ENCODE peak calls at places on chromosomes 11 and 22, in four cellular contexts. L is H1, H is suprapubic skin, B is HCT116. J is an unnamed sample.

GRCh38 chr11:109371444-109372176 is 50.4 kb upstream of the C11orf87 start:
- DNase-seq in L (no peak), B (no peak), H (no peak), J (no peak)

GRCh38 chr11:65920035-65920802 is 993 bp downstream of the DRAP1 start:
- DNase-seq in B (no peak), L (no peak), H (peak), J (no peak)

GRCh38 chr11:2798951-2799761 is 86.4 kb downstream of the CDKN1C start:
- DNase-seq in L (peak), H (peak), B (no peak), J (peak)

GRCh38 chr11:122116591-122116990 is 576 bp upstream of the BLID start:
- DNase-seq in H (no peak), B (no peak), L (no peak), J (no peak)

GRCh38 chr11:63427971-63428508 is 58.5 kb downstream of the SLC22A9 start:
- DNase-seq in H (no peak), B (no peak), L (no peak), J (no peak)

GRCh38 chr11:112025682-112026081 is 474 bp downstream of the DLAT start:
- DNase-seq in B (no peak), H (no peak), L (no peak), J (no peak)

GRCh38 chr11:48006301-48006992 is 26.1 kb downstream of the PTPRJ start:
- DNase-seq in L (no peak), H (no peak), B (no peak), J (no peak)

GRCh38 chr11:104694259-104695070 is 203.8 kb downstream of the CASP12 start:
- DNase-seq in H (no peak), B (no peak), L (no peak), J (no peak)

GRCh38 chr11:122661182-122661945 is 5.8 kb downstream of the UBASH3B start:
- DNase-seq in B (no peak), H (no peak), L (no peak), J (no peak)

GRCh38 chr11:99424313-99425084 is 403.8 kb downstream of the CNTN5 start:
- DNase-seq in H (no peak), L (no peak), B (no peak), J (no peak)

GRCh38 chr22:39401301-39401631 is 1.7 kb downstream of the TAB1 start:
- DNase-seq in B (no peak), H (no peak), L (no peak), J (no peak)

GRCh38 chr11:45457649-45458048 is 171.5 kb upstream of the SYT13 start:
- DNase-seq in H (no peak), L (no peak), B (no peak), J (no peak)

GRCh38 chr22:48927591-48927990 is 900.1 kb downstream of the BRD1 start:
- DNase-seq in L (peak), H (no peak), B (no peak), J (no peak)

GRCh38 chr11:95283653-95284052 is 52.7 kb upstream of the SESN3 start:
- DNase-seq in H (no peak), L (no peak), B (no peak), J (no peak)

GRCh38 chr11:104609297-104609696 is 289.0 kb downstream of the CASP12 start:
- DNase-seq in L (no peak), B (peak), H (no peak), J (no peak)

GRCh38 chr11:123409456-123409801 is 20.6 kb upstream of the GRAMD1B start:
- DNase-seq in L (no peak), B (no peak), H (no peak), J (no peak)

GRCh38 chr11:47185305-47186075 is 744 bp downstream of the PACSIN3 start:
- DNase-seq in H (no peak), L (peak), B (no peak), J (peak)

GRCh38 chr11:128876133-128876650 is 9.1 kb upstream of the KCNJ1 start:
- DNase-seq in L (no peak), H (peak), B (no peak), J (no peak)

GRCh38 chr22:28245579-28246224 is 326.6 kb upstream of the PITPNB start:
- DNase-seq in B (no peak), H (no peak), L (no peak), J (no peak)

GRCh38 chr11:72411623-72412532 is 22.5 kb downstream of the CLPB start:
- DNase-seq in L (no peak), H (no peak), B (no peak), J (no peak)

GRCh38 chr11:48111941-48112340 is 104.7 kb upstream of the OR4B1 start:
- DNase-seq in H (no peak), L (peak), B (no peak), J (no peak)

GRCh38 chr22:23697031-23697970 is 6.5 kb downstream of the RGL4 start:
- DNase-seq in B (no peak), L (no peak), H (no peak), J (no peak)

GRCh38 chr22:30947163-30947820 is 21.3 kb downstream of the MORC2 start:
- DNase-seq in B (no peak), H (no peak), L (no peak), J (no peak)

GRCh38 chr11:86800076-86800955 is at the start of gene PRSS23:
- DNase-seq in B (no peak), L (peak), H (no peak), J (peak)

GRCh38 chr11:80593981-80594380 is 1153.2 kb upstream of the TENM4 start:
- DNase-seq in B (no peak), H (no peak), L (no peak), J (no peak)

GRCh38 chr11:96869207-96869606 is 479.4 kb downstream of the JRKL start:
- DNase-seq in B (no peak), H (no peak), L (no peak), J (no peak)

GRCh38 chr22:21568207-21569075 is 927 bp downstream of the UBE2L3 start:
- DNase-seq in B (no peak), L (no peak), H (no peak), J (no peak)

GRCh38 chr22:49470741-49471134 is 356.9 kb downstream of the BRD1 start:
- DNase-seq in L (no peak), H (no peak), B (no peak), J (no peak)

GRCh38 chr11:96198466-96198808 is 144.6 kb downstream of the MAML2 start:
- DNase-seq in L (no peak), H (no peak), B (no peak), J (no peak)

GRCh38 chr22:48849513-48849912 is 978.2 kb downstream of the BRD1 start:
- DNase-seq in B (no peak), H (no peak), L (no peak), J (no peak)

GRCh38 chr22:47199261-47199948 is 437.0 kb downstream of the TBC1D22A start:
- DNase-seq in B (no peak), H (peak), L (peak), J (peak)

GRCh38 chr22:44455151-44455962 is 42.7 kb downstream of the RTL6 start:
- DNase-seq in H (peak), L (no peak), B (no peak), J (peak)

GRCh38 chr11:11505701-11506100 is 116.1 kb downstream of the GALNT18 start:
- DNase-seq in L (no peak), H (no peak), B (no peak), J (no peak)

GRCh38 chr11:11502303-11502828 is 119.4 kb downstream of the GALNT18 start:
- DNase-seq in H (no peak), L (no peak), B (no peak), J (no peak)

GRCh38 chr11:11501546-11502274 is 120.1 kb downstream of the GALNT18 start:
- DNase-seq in L (no peak), B (no peak), H (no peak), J (no peak)

GRCh38 chr11:11504071-11504470 is 117.7 kb downstream of the GALNT18 start:
- DNase-seq in L (no peak), B (no peak), H (no peak), J (no peak)

GRCh38 chr11:11505190-11505589 is 116.6 kb downstream of the GALNT18 start:
- DNase-seq in H (no peak), L (no peak), B (no peak), J (no peak)
- H3K4me3 ChIP-seq in H (no peak), L (no peak), B (no peak), J (no peak)

GRCh38 chr11:73761403-73761945 is 600 bp upstream of the RAB6A start:
- DNase-seq in L (no peak), B (no peak), H (no peak), J (no peak)
- TF ChIP-seq POLR2AphosphoS5 in L (no peak), B (peak), H (no peak), J (peak)

GRCh38 chr22:41801147-41801819 is 804 bp downstream of the CCDC134 start:
- DNase-seq in L (no peak), B (no peak), H (no peak), J (no peak)

GRCh38 chr22:41808400-41808799 is 7.9 kb downstream of the CCDC134 start:
- DNase-seq in H (no peak), L (no peak), B (no peak), J (no peak)

GRCh38 chr22:41801886-41802285 is 1.4 kb downstream of the CCDC134 start:
- DNase-seq in L (no peak), H (no peak), B (no peak), J (no peak)

GRCh38 chr22:41810022-41810421 is 9.5 kb downstream of the CCDC134 start:
- DNase-seq in B (no peak), H (no peak), L (no peak), J (no peak)

GRCh38 chr22:41805639-41806038 is 5.2 kb downstream of the CCDC134 start:
- DNase-seq in B (no peak), H (no peak), L (no peak), J (no peak)
- H3K27ac ChIP-seq in B (no peak), H (no peak), L (no peak), J (no peak)

DNA sequence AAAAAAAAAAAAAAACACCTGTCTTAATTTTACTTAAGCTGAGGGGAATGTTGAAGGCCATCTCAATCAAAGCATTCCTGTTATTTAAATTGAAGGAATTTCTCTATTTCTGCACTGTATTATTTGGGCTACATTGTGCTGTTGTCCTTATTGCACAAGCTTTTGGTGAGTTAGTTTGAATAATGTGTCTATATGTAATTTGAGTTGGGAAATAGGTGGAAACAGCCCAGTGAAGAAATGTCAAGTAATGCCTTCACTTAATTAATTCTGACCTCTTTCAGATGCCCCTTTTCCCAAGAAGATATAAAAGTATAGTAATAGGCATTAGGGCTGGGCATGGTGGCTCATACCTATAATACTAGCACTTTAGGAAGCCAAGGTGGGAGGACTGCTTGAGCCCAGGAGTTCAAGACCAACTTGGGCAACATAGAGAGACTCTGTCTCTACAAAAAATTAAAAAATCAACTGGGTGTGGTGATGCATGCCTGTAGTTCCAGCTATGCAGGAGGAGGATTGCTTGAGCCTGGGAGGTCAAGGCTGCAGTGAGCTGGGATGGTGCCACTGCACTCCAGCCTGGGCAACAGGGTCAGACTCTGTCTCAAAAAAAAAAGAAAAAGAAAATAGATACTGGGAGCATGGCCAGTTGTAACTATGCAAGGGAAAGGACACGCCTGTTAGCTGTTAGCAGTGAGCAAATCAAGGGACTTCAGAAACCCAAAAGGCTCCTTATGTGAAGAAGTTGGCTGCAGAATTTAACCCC is 34.9 kb downstream of the OR10A6 start:
- DNase-seq in L (no peak), B (no peak), H (no peak), J (no peak)
- H3K4me3 ChIP-seq in L (no peak), B (no peak), H (no peak), J (no peak)

DNA sequence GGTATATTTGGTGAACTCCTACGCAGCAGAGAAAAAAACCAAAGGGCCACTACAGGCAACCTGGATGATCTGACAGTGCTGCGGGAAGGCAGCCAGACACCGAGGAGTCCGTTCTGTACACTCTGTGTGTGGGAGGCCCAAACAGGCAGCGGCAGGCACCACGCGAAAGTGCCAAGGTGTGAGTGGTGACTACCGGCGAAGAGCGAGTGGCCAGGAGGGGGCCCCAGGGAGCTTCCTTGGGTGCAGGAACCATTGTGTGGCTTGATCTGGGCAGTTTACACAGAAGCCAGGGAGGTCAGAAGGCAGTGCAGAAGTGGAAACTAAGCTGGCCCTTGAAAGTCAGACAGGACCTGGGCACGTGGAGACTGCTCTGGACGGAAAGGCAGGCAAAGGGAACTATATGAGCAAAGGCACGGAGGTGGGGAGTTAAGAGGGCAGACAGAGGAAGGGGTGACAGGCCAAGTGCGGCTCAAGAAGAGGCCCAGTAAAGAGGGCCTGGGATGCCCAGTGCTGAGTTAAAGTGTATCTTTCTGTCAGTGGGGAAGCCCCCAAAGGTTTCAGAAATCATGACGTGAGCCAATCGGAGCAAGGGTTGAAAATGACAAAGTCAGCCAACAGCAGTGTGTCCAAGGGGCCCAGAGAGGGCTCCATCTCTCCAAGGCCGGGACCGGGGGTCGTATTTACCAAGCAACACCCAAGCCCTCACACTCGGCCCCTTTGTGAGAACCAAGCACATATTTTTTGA is 10.6 kb downstream of the TMEM184B start:
- DNase-seq in B (no peak), H (no peak), L (peak), J (peak)
- TF ChIP-seq POLR2AphosphoS5 in B (no peak), H (no peak), L (no peak), J (no peak)

GRCh38 chr22:25134028-25134427 is 65.6 kb upstream of the CRYBB3 start:
- DNase-seq in L (no peak), B (no peak), H (no peak), J (peak)

GRCh38 chr22:25134451-25134850 is 65.2 kb upstream of the CRYBB3 start:
- DNase-seq in B (no peak), H (no peak), L (no peak), J (no peak)

GRCh38 chr22:25139062-25139461 is 60.6 kb upstream of the CRYBB3 start:
- DNase-seq in B (no peak), H (no peak), L (no peak), J (peak)

GRCh38 chr22:25137577-25138525 is 61.8 kb upstream of the CRYBB3 start:
- DNase-seq in B (peak), L (no peak), H (no peak), J (peak)

DNA sequence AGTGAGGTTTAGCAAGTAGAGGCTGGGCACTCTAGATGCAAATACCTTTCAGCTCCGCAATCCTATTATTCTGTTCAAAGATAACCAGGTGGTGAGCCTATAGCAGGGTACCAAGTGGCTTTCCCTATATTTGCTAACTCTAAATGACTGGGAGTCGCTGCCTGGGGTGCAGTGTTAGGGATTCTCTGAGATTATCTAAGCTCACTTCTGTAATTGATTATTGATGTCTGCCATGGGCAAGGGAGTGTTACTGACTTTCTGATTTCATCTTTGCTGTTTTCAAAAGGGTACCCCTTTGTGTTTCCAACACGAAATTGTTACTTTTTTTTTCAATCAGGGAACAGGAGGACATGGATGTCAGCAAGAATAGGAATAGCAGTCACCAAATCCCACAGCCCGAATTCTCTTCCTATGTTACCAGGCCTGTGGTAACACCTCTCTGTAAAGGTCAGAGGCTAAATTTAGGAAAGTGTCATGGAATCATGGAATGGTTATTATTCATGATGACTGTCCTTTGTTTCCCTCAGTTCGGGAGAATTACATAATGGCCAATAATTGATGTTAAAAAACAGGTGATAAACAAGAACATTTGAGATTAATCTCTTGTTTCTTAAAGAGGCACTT is 62.6 kb upstream of the CRYBB3 start:
- DNase-seq in B (no peak), L (no peak), H (no peak), J (no peak)
- H3K27ac ChIP-seq in B (no peak), L (no peak), H (peak), J (peak)

DNA sequence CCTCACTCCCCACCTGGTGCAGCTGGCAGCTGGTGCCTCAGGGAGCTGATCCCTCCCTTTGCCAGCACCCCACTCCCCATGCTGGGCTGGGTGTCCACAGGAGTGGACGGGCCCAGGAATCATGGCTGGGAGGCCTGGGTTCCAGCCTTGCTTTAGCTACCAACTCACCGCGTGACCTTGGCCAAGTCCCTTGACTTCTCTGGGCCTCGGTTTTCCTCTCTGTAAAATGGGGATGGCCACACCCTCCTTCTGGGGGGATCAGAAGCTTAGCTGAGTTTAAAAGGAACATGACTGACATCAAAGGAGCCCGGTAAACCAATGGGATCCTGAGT is 116.9 kb downstream of the KIAA1671 start:
- DNase-seq in H (no peak), B (no peak), L (no peak), J (no peak)
- H3K4me3 ChIP-seq in H (no peak), B (no peak), L (no peak), J (no peak)

GRCh38 chr11:911031-911889 is 650 bp upstream of the CHID1 start:
- DNase-seq in B (no peak), L (no peak), H (no peak), J (peak)
- TF ChIP-seq POLR2AphosphoS5 in B (peak), L (peak), H (no peak), J (no peak)

J was measured in stomach.